ENCODE peak calls at places on chromosomes 11 and 22, in six cellular contexts. P is T1000; C is RWPE1; S is stimulated activated CD4-positive, alpha-beta T cell treated with anti-CD3 and anti-CD28 coated beads, Interleukin-12 subunit alpha, Interleukin-12 subunit beta, amount 100 ng/mL, for 48 hours; N is HEK293T; D is colonic mucosa. L is an unnamed sample.

GRCh38 chr22:20532256-20532993 is 25.0 kb downstream of the MED15 start:
- DNase-seq in P (no peak), C (no peak), S (no peak), N (no peak), D (no peak), L (no peak)

GRCh38 chr22:48054596-48054995 is 1292.1 kb downstream of the TBC1D22A start:
- DNase-seq in P (no peak), C (no peak), S (no peak), N (no peak), D (no peak), L (no peak)

GRCh38 chr22:47094861-47095330 is 332.4 kb downstream of the TBC1D22A start:
- DNase-seq in P (no peak), C (peak; percentile 44), S (no peak), N (no peak), D (no peak), L (no peak)

GRCh38 chr11:68954970-68955958 is 25.5 kb downstream of the MRGPRD start:
- DNase-seq in P (no peak), C (no peak), S (no peak), N (no peak), D (peak; percentile 73), L (peak; percentile 54)

GRCh38 chr11:14342906-14343305 is 16.1 kb downstream of the RRAS2 start:
- DNase-seq in P (no peak), C (no peak), S (no peak), N (no peak), D (no peak), L (no peak)

GRCh38 chr11:18243783-18244362 is 4.6 kb downstream of the SAA2 start:
- DNase-seq in P (no peak), C (peak; percentile 46), S (peak; percentile 31), N (peak; percentile 71), D (peak; percentile 76), L (peak; percentile 76)

GRCh38 chr11:31828217-31828616 is 17.1 kb upstream of the PAX6 start:
- DNase-seq in P (no peak), C (no peak), S (no peak), N (no peak), D (no peak), L (no peak)

GRCh38 chr11:73143126-73143838 is 1.2 kb upstream of the FCHSD2 start:
- DNase-seq in P (no peak), C (no peak), S (no peak), N (no peak), D (peak; percentile 43), L (no peak)

GRCh38 chr11:46666982-46667590 is 33.3 kb downstream of the ARHGAP1 start:
- DNase-seq in P (no peak), C (no peak), S (no peak), N (no peak), D (no peak), L (no peak)